ENCODE peak calls at places on chromosomes 11 and 22, in five cellular contexts. One of them, this sample, is unnamed.

GRCh38 chr11:3824714-3825472 is 15.9 kb downstream of the RHOG start:
- DNase-seq in fibroblast of mammary gland: peak; percentile 37
- DNase-seq in HL-60: no peak
- DNase-seq in NB4: peak; percentile 89
- DNase-seq in left lung: peak; percentile 85
- DNase-seq in this sample: no peak

GRCh38 chr11:91170711-91171110 is 947.9 kb upstream of the CHORDC1 start:
- DNase-seq in fibroblast of mammary gland: no peak
- DNase-seq in HL-60: no peak
- DNase-seq in NB4: no peak
- DNase-seq in left lung: no peak
- DNase-seq in this sample: no peak

GRCh38 chr11:71914127-71914526 is 14.3 kb downstream of the XNDC1N start:
- DNase-seq in fibroblast of mammary gland: peak; percentile 88
- DNase-seq in HL-60: no peak
- DNase-seq in NB4: no peak
- DNase-seq in left lung: no peak
- DNase-seq in this sample: peak; percentile 95

GRCh38 chr11:34351687-34352469 is 5.9 kb downstream of the ABTB2 start:
- DNase-seq in fibroblast of mammary gland: no peak
- DNase-seq in HL-60: no peak
- DNase-seq in NB4: no peak
- DNase-seq in left lung: no peak
- DNase-seq in this sample: no peak

GRCh38 chr11:61173456-61173855 is 12.2 kb upstream of the VPS37C start:
- DNase-seq in fibroblast of mammary gland: peak; percentile 46
- DNase-seq in HL-60: no peak
- DNase-seq in NB4: peak; percentile 56
- DNase-seq in left lung: no peak
- DNase-seq in this sample: no peak

GRCh38 chr22:39311592-39312400 is 7.6 kb downstream of the RPL3 start:
- DNase-seq in fibroblast of mammary gland: no peak
- DNase-seq in HL-60: no peak
- DNase-seq in NB4: peak; percentile 40
- DNase-seq in left lung: no peak
- DNase-seq in this sample: no peak

GRCh38 chr22:32142600-32142999 is 16.5 kb downstream of the C22orf42 start:
- DNase-seq in fibroblast of mammary gland: no peak
- DNase-seq in HL-60: no peak
- DNase-seq in NB4: no peak
- DNase-seq in left lung: no peak
- DNase-seq in this sample: no peak

GRCh38 chr11:890794-891600 is 19.6 kb downstream of the CHID1 start:
- DNase-seq in fibroblast of mammary gland: no peak
- DNase-seq in HL-60: no peak
- DNase-seq in NB4: no peak
- DNase-seq in left lung: no peak
- DNase-seq in this sample: no peak

GRCh38 chr11:98434296-98434695 is 586.5 kb upstream of the CNTN5 start:
- DNase-seq in fibroblast of mammary gland: no peak
- DNase-seq in HL-60: no peak
- DNase-seq in NB4: no peak
- DNase-seq in left lung: no peak
- DNase-seq in this sample: no peak

GRCh38 chr11:129976371-129976770 is 26.3 kb downstream of the PRDM10 start:
- DNase-seq in fibroblast of mammary gland: no peak
- DNase-seq in HL-60: no peak
- DNase-seq in NB4: no peak
- DNase-seq in left lung: no peak
- DNase-seq in this sample: no peak

GRCh38 chr22:24953294-24954113 is 988 bp downstream of the KIAA1671 start:
- DNase-seq in fibroblast of mammary gland: no peak
- DNase-seq in HL-60: no peak
- DNase-seq in NB4: no peak
- DNase-seq in left lung: no peak
- DNase-seq in this sample: no peak

GRCh38 chr11:765025-765801 is 12.1 kb downstream of the GATD1 start:
- DNase-seq in fibroblast of mammary gland: peak; percentile 59
- DNase-seq in HL-60: peak; percentile 70
- DNase-seq in NB4: peak; percentile 74
- DNase-seq in left lung: peak; percentile 83
- DNase-seq in this sample: no peak

GRCh38 chr11:297666-298405 is 1.5 kb downstream of the IFITM5 start:
- DNase-seq in fibroblast of mammary gland: peak; percentile 46
- DNase-seq in HL-60: no peak
- DNase-seq in NB4: no peak
- DNase-seq in left lung: peak; percentile 63
- DNase-seq in this sample: no peak

GRCh38 chr11:67274768-67275605 is 8.7 kb downstream of the GRK2 start:
- DNase-seq in fibroblast of mammary gland: no peak
- DNase-seq in HL-60: no peak
- DNase-seq in NB4: no peak
- DNase-seq in left lung: peak; percentile 82
- DNase-seq in this sample: no peak

GRCh38 chr11:67277231-67277961 is 11.1 kb downstream of the GRK2 start:
- DNase-seq in fibroblast of mammary gland: peak; percentile 65
- DNase-seq in HL-60: peak; percentile 98
- DNase-seq in NB4: peak; percentile 100
- DNase-seq in left lung: peak; percentile 98
- DNase-seq in this sample: peak; percentile 52

GRCh38 chr11:67275606-67276409 is 9.5 kb downstream of the GRK2 start:
- DNase-seq in fibroblast of mammary gland: no peak
- DNase-seq in HL-60: no peak
- DNase-seq in NB4: peak; percentile 49
- DNase-seq in left lung: peak; percentile 61
- DNase-seq in this sample: no peak

GRCh38 chr11:67278135-67278938 is 10.8 kb upstream of the ANKRD13D start:
- DNase-seq in fibroblast of mammary gland: no peak
- DNase-seq in HL-60: no peak
- DNase-seq in NB4: no peak
- DNase-seq in left lung: peak; percentile 79
- DNase-seq in this sample: no peak

DNA sequence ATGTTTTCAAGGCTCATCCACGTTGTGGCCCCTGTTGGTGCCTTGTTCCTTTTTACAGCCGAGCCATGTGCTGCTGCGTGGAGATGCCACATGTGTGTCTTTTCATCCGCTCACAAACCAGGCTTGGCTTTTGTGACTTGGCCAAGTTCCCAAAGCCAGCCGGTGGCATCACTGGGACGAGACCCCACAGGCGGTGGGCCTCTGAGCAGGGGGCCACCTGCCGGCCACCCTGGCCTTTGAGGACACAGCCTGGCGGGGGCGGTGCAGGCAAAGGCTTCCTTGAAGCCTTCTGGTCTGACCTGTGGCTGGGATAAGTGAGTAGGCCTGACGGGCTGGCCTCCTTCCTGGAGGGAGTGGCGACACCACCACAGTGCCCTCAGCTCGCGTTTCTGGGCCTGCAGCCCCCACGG is 10.6 kb downstream of the GRK2 start:
- DNase-seq in fibroblast of mammary gland: peak; percentile 67
- DNase-seq in HL-60: peak; percentile 88
- DNase-seq in NB4: peak; percentile 98
- DNase-seq in left lung: peak; percentile 87
- DNase-seq in this sample: no peak
- TF ChIP-seq CTCF in fibroblast of mammary gland: peak; percentile 26
- TF ChIP-seq CTCF in HL-60: peak; percentile 28
- TF ChIP-seq CTCF in NB4: peak; percentile 60
- TF ChIP-seq CTCF in left lung: no peak
- TF ChIP-seq CTCF in this sample: peak; percentile 42

GRCh38 chr22:42262964-42263363 is 7.5 kb downstream of the TCF20 start:
- DNase-seq in fibroblast of mammary gland: no peak
- DNase-seq in HL-60: no peak
- DNase-seq in NB4: no peak
- DNase-seq in left lung: no peak
- DNase-seq in this sample: no peak
- TF ChIP-seq CTCF in fibroblast of mammary gland: no peak
- TF ChIP-seq CTCF in HL-60: no peak
- TF ChIP-seq CTCF in NB4: no peak
- TF ChIP-seq CTCF in left lung: no peak
- TF ChIP-seq CTCF in this sample: no peak

GRCh38 chr11:75574698-75575265 is 12.7 kb downstream of the SERPINH1 start:
- DNase-seq in fibroblast of mammary gland: no peak
- DNase-seq in HL-60: no peak
- DNase-seq in NB4: no peak
- DNase-seq in left lung: no peak
- DNase-seq in this sample: no peak
- TF ChIP-seq CTCF in fibroblast of mammary gland: peak; percentile 43
- TF ChIP-seq CTCF in HL-60: no peak
- TF ChIP-seq CTCF in NB4: peak; percentile 1
- TF ChIP-seq CTCF in left lung: no peak
- TF ChIP-seq CTCF in this sample: peak; percentile 28

GRCh38 chr11:96341237-96342130 is 1.5 kb downstream of the MAML2 start:
- DNase-seq in fibroblast of mammary gland: peak; percentile 58
- DNase-seq in HL-60: no peak
- DNase-seq in NB4: peak; percentile 43
- DNase-seq in left lung: peak; percentile 82
- DNase-seq in this sample: no peak
- TF ChIP-seq CTCF in fibroblast of mammary gland: peak; percentile 41
- TF ChIP-seq CTCF in HL-60: no peak
- TF ChIP-seq CTCF in NB4: peak; percentile 17
- TF ChIP-seq CTCF in left lung: no peak
- TF ChIP-seq CTCF in this sample: peak; percentile 57

GRCh38 chr11:104823638-104824037 is 74.6 kb downstream of the CASP12 start:
- DNase-seq in fibroblast of mammary gland: no peak
- DNase-seq in HL-60: no peak
- DNase-seq in NB4: peak; percentile 6
- DNase-seq in left lung: no peak
- DNase-seq in this sample: no peak
- TF ChIP-seq CTCF in fibroblast of mammary gland: no peak
- TF ChIP-seq CTCF in HL-60: no peak
- TF ChIP-seq CTCF in NB4: no peak
- TF ChIP-seq CTCF in left lung: no peak
- TF ChIP-seq CTCF in this sample: no peak

GRCh38 chr11:16154715-16155396 is 201.5 kb downstream of the SOX6 start:
- DNase-seq in fibroblast of mammary gland: no peak
- DNase-seq in HL-60: no peak
- DNase-seq in NB4: no peak
- DNase-seq in left lung: no peak
- DNase-seq in this sample: no peak
- TF ChIP-seq CTCF in fibroblast of mammary gland: no peak
- TF ChIP-seq CTCF in HL-60: no peak
- TF ChIP-seq CTCF in NB4: no peak
- TF ChIP-seq CTCF in left lung: no peak
- TF ChIP-seq CTCF in this sample: no peak

GRCh38 chr22:21947040-21948014 is 5.3 kb downstream of the PPM1F start:
- DNase-seq in fibroblast of mammary gland: peak; percentile 63
- DNase-seq in HL-60: no peak
- DNase-seq in NB4: peak; percentile 28
- DNase-seq in left lung: no peak
- DNase-seq in this sample: no peak
- TF ChIP-seq CTCF in fibroblast of mammary gland: peak; percentile 71
- TF ChIP-seq CTCF in HL-60: no peak
- TF ChIP-seq CTCF in NB4: peak; percentile 20
- TF ChIP-seq CTCF in left lung: peak; percentile 28
- TF ChIP-seq CTCF in this sample: peak; percentile 48

GRCh38 chr11:28108909-28109308 is 721 bp downstream of the METTL15 start:
- DNase-seq in fibroblast of mammary gland: no peak
- DNase-seq in HL-60: no peak
- DNase-seq in NB4: no peak
- DNase-seq in left lung: no peak
- DNase-seq in this sample: no peak

GRCh38 chr11:28107331-28107725 is 628 bp downstream of the KIF18A start:
- DNase-seq in fibroblast of mammary gland: peak; percentile 31
- DNase-seq in HL-60: no peak
- DNase-seq in NB4: peak; percentile 44
- DNase-seq in left lung: no peak
- DNase-seq in this sample: no peak

GRCh38 chr11:28105869-28106268 is 2.1 kb downstream of the KIF18A start:
- DNase-seq in fibroblast of mammary gland: no peak
- DNase-seq in HL-60: no peak
- DNase-seq in NB4: no peak
- DNase-seq in left lung: no peak
- DNase-seq in this sample: no peak

GRCh38 chr11:28106351-28107043 is 1.5 kb downstream of the KIF18A start:
- DNase-seq in fibroblast of mammary gland: no peak
- DNase-seq in HL-60: no peak
- DNase-seq in NB4: no peak
- DNase-seq in left lung: no peak
- DNase-seq in this sample: no peak

DNA sequence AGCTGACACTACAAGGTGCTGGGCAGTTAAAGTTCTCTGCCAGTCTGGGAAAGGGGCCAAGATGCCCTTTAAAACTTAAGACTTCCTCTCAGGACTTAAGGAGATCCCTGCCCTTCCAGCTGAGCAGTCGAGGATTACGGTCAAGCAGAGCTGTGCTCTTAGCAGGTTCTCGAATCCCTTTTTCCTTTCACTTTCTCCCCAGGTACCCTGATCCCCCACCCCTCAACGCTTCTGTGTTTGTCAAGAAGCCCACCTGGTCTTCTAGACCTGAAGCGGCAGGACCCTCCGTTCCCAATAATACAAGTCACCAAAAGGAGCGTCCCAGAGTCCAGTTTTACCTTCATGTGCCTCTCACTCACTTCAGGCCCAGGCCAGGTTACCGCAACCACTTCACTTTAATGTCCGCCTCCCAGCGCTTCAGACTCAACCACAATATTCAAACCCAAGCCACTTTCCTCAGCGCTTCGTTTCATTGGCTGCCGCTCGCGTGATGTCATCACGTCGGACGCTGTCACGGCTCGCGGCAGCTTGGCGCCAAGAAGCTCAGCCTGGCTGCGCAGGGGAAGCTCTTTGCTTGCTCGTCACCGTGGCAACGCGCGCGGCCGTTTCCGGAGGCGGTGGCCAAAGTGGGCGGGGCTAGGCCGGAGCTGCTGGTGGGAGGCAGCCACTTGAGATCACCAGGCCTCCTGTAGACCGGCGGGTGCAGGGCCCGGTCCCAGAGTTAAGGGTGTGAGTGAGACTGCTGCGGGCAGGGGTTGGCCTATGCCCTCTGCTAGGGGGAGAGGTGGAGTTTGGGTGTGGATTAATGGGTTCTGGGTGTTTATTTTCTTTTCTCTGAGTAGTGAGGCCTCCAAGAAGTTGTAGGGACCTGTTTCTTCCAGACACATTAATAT is at the start of the genes KIF18A and METTL15:
- DNase-seq in fibroblast of mammary gland: peak; percentile 98
- DNase-seq in HL-60: peak; percentile 96
- DNase-seq in NB4: peak; percentile 99
- DNase-seq in left lung: peak; percentile 100
- DNase-seq in this sample: peak; percentile 95
- TF ChIP-seq CTCF in fibroblast of mammary gland: no peak
- TF ChIP-seq CTCF in HL-60: no peak
- TF ChIP-seq CTCF in NB4: no peak
- TF ChIP-seq CTCF in left lung: no peak
- TF ChIP-seq CTCF in this sample: no peak

This sample was measured in HFF-Myc.